ENCODE peak calls at places on chromosome 6, in ten cellular contexts. One of them, this sample, is unnamed.

GRCh38 chr6:106872044-106872443 is 102.5 kb downstream of the CD24 start:
- DNase-seq in sigmoid colon: no peak
- DNase-seq in esophagus squamous epithelium: no peak
- DNase-seq in hepatocyte: no peak
- DNase-seq in ovary: no peak
- DNase-seq in A673: no peak
- DNase-seq in cardiac muscle cell: no peak
- DNase-seq in body of pancreas: no peak
- DNase-seq in lower lobe of right lung: no peak
- DNase-seq in neuronal stem cell: no peak
- DNase-seq in this sample: no peak

GRCh38 chr6:144055121-144055931 is 40.0 kb downstream of the SF3B5 start:
- DNase-seq in cardiac muscle cell: no peak
- DNase-seq in sigmoid colon: no peak
- DNase-seq in esophagus squamous epithelium: no peak
- DNase-seq in neuronal stem cell: no peak
- DNase-seq in A673: no peak
- DNase-seq in hepatocyte: no peak
- DNase-seq in body of pancreas: no peak
- DNase-seq in lower lobe of right lung: no peak
- DNase-seq in ovary: no peak
- DNase-seq in this sample: no peak

GRCh38 chr6:83509416-83509815 is 2.9 kb upstream of the PRSS35 start:
- DNase-seq in body of pancreas: no peak
- DNase-seq in esophagus squamous epithelium: no peak
- DNase-seq in lower lobe of right lung: no peak
- DNase-seq in hepatocyte: no peak
- DNase-seq in cardiac muscle cell: no peak
- DNase-seq in sigmoid colon: no peak
- DNase-seq in A673: no peak
- DNase-seq in neuronal stem cell: no peak
- DNase-seq in ovary: no peak
- DNase-seq in this sample: no peak

GRCh38 chr6:116444092-116444491 is 17.1 kb upstream of the CALHM6 start:
- DNase-seq in esophagus squamous epithelium: no peak
- DNase-seq in sigmoid colon: no peak
- DNase-seq in neuronal stem cell: no peak
- DNase-seq in lower lobe of right lung: no peak
- DNase-seq in cardiac muscle cell: peak; percentile 14
- DNase-seq in A673: peak; percentile 48
- DNase-seq in ovary: no peak
- DNase-seq in hepatocyte: peak; percentile 37
- DNase-seq in body of pancreas: no peak
- DNase-seq in this sample: no peak

GRCh38 chr6:62623851-62624532 is 338.0 kb upstream of the KHDRBS2 start:
- DNase-seq in ovary: no peak
- DNase-seq in cardiac muscle cell: no peak
- DNase-seq in neuronal stem cell: no peak
- DNase-seq in esophagus squamous epithelium: no peak
- DNase-seq in lower lobe of right lung: no peak
- DNase-seq in sigmoid colon: no peak
- DNase-seq in body of pancreas: no peak
- DNase-seq in hepatocyte: peak; percentile 27
- DNase-seq in A673: no peak
- DNase-seq in this sample: no peak

GRCh38 chr6:43865947-43866346 is 95.9 kb downstream of the VEGFA start:
- DNase-seq in A673: peak; percentile 94
- DNase-seq in neuronal stem cell: no peak
- DNase-seq in hepatocyte: peak; percentile 32
- DNase-seq in ovary: no peak
- DNase-seq in esophagus squamous epithelium: no peak
- DNase-seq in sigmoid colon: no peak
- DNase-seq in cardiac muscle cell: no peak
- DNase-seq in lower lobe of right lung: peak; percentile 17
- DNase-seq in body of pancreas: no peak
- DNase-seq in this sample: no peak

GRCh38 chr6:157099912-157100593 is 223.3 kb downstream of the TMEM242 start:
- DNase-seq in neuronal stem cell: no peak
- DNase-seq in cardiac muscle cell: no peak
- DNase-seq in body of pancreas: peak; percentile 19
- DNase-seq in A673: peak; percentile 39
- DNase-seq in lower lobe of right lung: no peak
- DNase-seq in esophagus squamous epithelium: no peak
- DNase-seq in ovary: no peak
- DNase-seq in hepatocyte: no peak
- DNase-seq in sigmoid colon: no peak
- DNase-seq in this sample: no peak

GRCh38 chr6:29975561-29975907 is 33.2 kb downstream of the HLA-A start:
- DNase-seq in lower lobe of right lung: no peak
- DNase-seq in body of pancreas: no peak
- DNase-seq in neuronal stem cell: no peak
- DNase-seq in ovary: no peak
- DNase-seq in hepatocyte: no peak
- DNase-seq in esophagus squamous epithelium: no peak
- DNase-seq in sigmoid colon: no peak
- DNase-seq in A673: no peak
- DNase-seq in cardiac muscle cell: peak; percentile 3
- DNase-seq in this sample: no peak

GRCh38 chr6:25640871-25641270 is 11.1 kb upstream of the SCGN start:
- DNase-seq in neuronal stem cell: no peak
- DNase-seq in cardiac muscle cell: no peak
- DNase-seq in A673: no peak
- DNase-seq in sigmoid colon: no peak
- DNase-seq in body of pancreas: no peak
- DNase-seq in hepatocyte: no peak
- DNase-seq in esophagus squamous epithelium: no peak
- DNase-seq in lower lobe of right lung: no peak
- DNase-seq in ovary: no peak
- DNase-seq in this sample: no peak

GRCh38 chr6:25642667-25643328 is 9.2 kb upstream of the SCGN start:
- DNase-seq in sigmoid colon: no peak
- DNase-seq in cardiac muscle cell: no peak
- DNase-seq in body of pancreas: no peak
- DNase-seq in lower lobe of right lung: no peak
- DNase-seq in neuronal stem cell: no peak
- DNase-seq in ovary: no peak
- DNase-seq in A673: no peak
- DNase-seq in hepatocyte: no peak
- DNase-seq in esophagus squamous epithelium: no peak
- DNase-seq in this sample: no peak

GRCh38 chr6:25641377-25641776 is 10.6 kb upstream of the SCGN start:
- DNase-seq in esophagus squamous epithelium: no peak
- DNase-seq in A673: no peak
- DNase-seq in ovary: no peak
- DNase-seq in body of pancreas: no peak
- DNase-seq in lower lobe of right lung: no peak
- DNase-seq in hepatocyte: no peak
- DNase-seq in sigmoid colon: no peak
- DNase-seq in cardiac muscle cell: no peak
- DNase-seq in neuronal stem cell: no peak
- DNase-seq in this sample: no peak

GRCh38 chr6:25640446-25640845 is 11.6 kb upstream of the SCGN start:
- DNase-seq in neuronal stem cell: no peak
- DNase-seq in A673: no peak
- DNase-seq in hepatocyte: no peak
- DNase-seq in sigmoid colon: no peak
- DNase-seq in body of pancreas: no peak
- DNase-seq in lower lobe of right lung: no peak
- DNase-seq in cardiac muscle cell: no peak
- DNase-seq in ovary: no peak
- DNase-seq in esophagus squamous epithelium: no peak
- DNase-seq in this sample: no peak

GRCh38 chr6:25641940-25642666 is 9.9 kb upstream of the SCGN start:
- DNase-seq in ovary: no peak
- DNase-seq in cardiac muscle cell: no peak
- DNase-seq in neuronal stem cell: no peak
- DNase-seq in body of pancreas: no peak
- DNase-seq in esophagus squamous epithelium: no peak
- DNase-seq in hepatocyte: no peak
- DNase-seq in lower lobe of right lung: no peak
- DNase-seq in A673: no peak
- DNase-seq in sigmoid colon: no peak
- DNase-seq in this sample: no peak
- H3K27ac ChIP-seq in ovary: no peak overlapping the region
- H3K27ac ChIP-seq in cardiac muscle cell: no peak overlapping the region
- H3K27ac ChIP-seq in neuronal stem cell: no peak overlapping the region
- H3K27ac ChIP-seq in body of pancreas: peak overlapping the region; percentile 49
- H3K27ac ChIP-seq in esophagus squamous epithelium: no peak overlapping the region
- H3K27ac ChIP-seq in hepatocyte: peak overlapping the region; percentile 69
- H3K27ac ChIP-seq in lower lobe of right lung: no peak overlapping the region
- H3K27ac ChIP-seq in A673: no peak overlapping the region
- H3K27ac ChIP-seq in sigmoid colon: no peak overlapping the region
- H3K27ac ChIP-seq in this sample: no peak overlapping the region

GRCh38 chr6:161088676-161089328 is 97.2 kb downstream of the MAP3K4 start:
- DNase-seq in neuronal stem cell: no peak
- DNase-seq in body of pancreas: no peak
- DNase-seq in cardiac muscle cell: peak; percentile 51
- DNase-seq in ovary: no peak
- DNase-seq in esophagus squamous epithelium: no peak
- DNase-seq in sigmoid colon: no peak
- DNase-seq in A673: peak; percentile 9
- DNase-seq in hepatocyte: peak; percentile 8
- DNase-seq in lower lobe of right lung: no peak
- DNase-seq in this sample: no peak

GRCh38 chr6:161095916-161096315 is 104.3 kb downstream of the MAP3K4 start:
- DNase-seq in hepatocyte: no peak
- DNase-seq in sigmoid colon: no peak
- DNase-seq in esophagus squamous epithelium: no peak
- DNase-seq in A673: no peak
- DNase-seq in neuronal stem cell: no peak
- DNase-seq in body of pancreas: no peak
- DNase-seq in lower lobe of right lung: no peak
- DNase-seq in cardiac muscle cell: no peak
- DNase-seq in ovary: no peak
- DNase-seq in this sample: no peak

GRCh38 chr6:161094904-161095440 is 103.4 kb downstream of the MAP3K4 start:
- DNase-seq in A673: peak; percentile 27
- DNase-seq in ovary: no peak
- DNase-seq in cardiac muscle cell: no peak
- DNase-seq in sigmoid colon: no peak
- DNase-seq in esophagus squamous epithelium: no peak
- DNase-seq in neuronal stem cell: no peak
- DNase-seq in body of pancreas: no peak
- DNase-seq in hepatocyte: no peak
- DNase-seq in lower lobe of right lung: no peak
- DNase-seq in this sample: no peak

GRCh38 chr6:161091972-161092701 is 100.6 kb downstream of the MAP3K4 start:
- DNase-seq in A673: no peak
- DNase-seq in esophagus squamous epithelium: no peak
- DNase-seq in cardiac muscle cell: no peak
- DNase-seq in hepatocyte: no peak
- DNase-seq in sigmoid colon: no peak
- DNase-seq in lower lobe of right lung: no peak
- DNase-seq in body of pancreas: no peak
- DNase-seq in neuronal stem cell: no peak
- DNase-seq in ovary: no peak
- DNase-seq in this sample: no peak

DNA sequence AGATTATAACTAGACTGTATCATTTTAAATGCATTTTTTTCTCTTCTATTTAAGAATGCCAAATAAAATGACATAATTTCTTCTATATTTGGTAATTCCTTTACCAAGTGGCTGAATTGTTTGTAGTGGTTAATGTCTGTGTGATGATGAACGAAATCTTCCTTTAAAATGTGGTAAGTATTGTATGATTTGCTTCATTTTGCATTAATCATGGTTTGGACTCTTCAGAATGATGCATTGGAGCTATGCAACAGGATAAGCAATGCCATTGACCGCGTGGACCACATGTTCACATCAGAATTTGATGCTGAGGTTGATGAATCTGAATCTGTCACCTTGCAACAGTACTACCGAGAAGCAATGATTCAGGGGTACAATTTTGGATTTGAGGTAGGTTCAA is 99.6 kb downstream of the MAP3K4 start:
- DNase-seq in sigmoid colon: no peak
- DNase-seq in esophagus squamous epithelium: no peak
- DNase-seq in ovary: no peak
- DNase-seq in body of pancreas: no peak
- DNase-seq in hepatocyte: no peak
- DNase-seq in neuronal stem cell: no peak
- DNase-seq in lower lobe of right lung: no peak
- DNase-seq in cardiac muscle cell: no peak
- DNase-seq in A673: no peak
- DNase-seq in this sample: no peak
- H3K36me3 ChIP-seq in sigmoid colon: peaks cover 92% of the 10 kb centered on the region
- H3K36me3 ChIP-seq in esophagus squamous epithelium: peaks cover 5% of the 10 kb centered on the region
- H3K36me3 ChIP-seq in ovary: no peaks in the 10 kb centered on the region
- H3K36me3 ChIP-seq in body of pancreas: peaks cover 25% of the 10 kb centered on the region
- H3K36me3 ChIP-seq in hepatocyte: no peaks in the 10 kb centered on the region
- H3K36me3 ChIP-seq in neuronal stem cell: peaks cover 23% of the 10 kb centered on the region
- H3K36me3 ChIP-seq in lower lobe of right lung: peaks cover 88% of the 10 kb centered on the region
- H3K36me3 ChIP-seq in cardiac muscle cell: peaks cover 56% of the 10 kb centered on the region
- H3K36me3 ChIP-seq in A673: peaks cover 45% of the 10 kb centered on the region
- H3K36me3 ChIP-seq in this sample: peaks cover 93% of the 10 kb centered on the region

DNA sequence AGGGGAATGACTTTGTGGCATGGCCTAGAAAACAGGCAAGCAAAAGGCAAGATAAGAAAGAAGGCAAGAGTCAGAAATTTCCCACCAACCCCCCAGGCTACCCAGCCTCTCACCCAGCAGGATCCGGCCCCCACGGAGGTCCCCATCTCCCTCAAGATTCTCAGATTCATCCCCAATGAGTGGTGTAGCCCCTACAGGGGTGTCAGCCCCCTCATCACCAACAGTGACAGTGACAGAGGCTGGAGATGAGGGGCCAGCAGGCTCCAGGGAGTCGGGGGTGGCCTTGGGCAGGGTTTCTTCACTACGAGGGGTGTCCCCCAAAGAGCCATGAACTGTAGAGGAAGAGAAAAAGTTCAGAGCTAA is 1.0 kb downstream of the EHMT2 start:
- DNase-seq in hepatocyte: no peak
- DNase-seq in body of pancreas: no peak
- DNase-seq in ovary: no peak
- DNase-seq in A673: no peak
- DNase-seq in sigmoid colon: no peak
- DNase-seq in lower lobe of right lung: no peak
- DNase-seq in cardiac muscle cell: no peak
- DNase-seq in neuronal stem cell: no peak
- DNase-seq in esophagus squamous epithelium: no peak
- DNase-seq in this sample: no peak
- H3K27ac ChIP-seq in hepatocyte: peak overlapping the region; percentile 73
- H3K27ac ChIP-seq in body of pancreas: peak overlapping the region; percentile 80
- H3K27ac ChIP-seq in ovary: peak overlapping the region; percentile 53
- H3K27ac ChIP-seq in A673: peak overlapping the region; percentile 82
- H3K27ac ChIP-seq in sigmoid colon: peak overlapping the region; percentile 91
- H3K27ac ChIP-seq in lower lobe of right lung: peak overlapping the region; percentile 84
- H3K27ac ChIP-seq in cardiac muscle cell: peak overlapping the region; percentile 45
- H3K27ac ChIP-seq in neuronal stem cell: peak overlapping the region; percentile 46
- H3K27ac ChIP-seq in esophagus squamous epithelium: peak overlapping the region; percentile 98
- H3K27ac ChIP-seq in this sample: peak overlapping the region; percentile 92

GRCh38 chr6:111714403-111715270 is 109.0 kb upstream of the TRAF3IP2 start:
- DNase-seq in cardiac muscle cell: no peak
- DNase-seq in lower lobe of right lung: no peak
- DNase-seq in body of pancreas: no peak
- DNase-seq in ovary: no peak
- DNase-seq in neuronal stem cell: no peak
- DNase-seq in esophagus squamous epithelium: no peak
- DNase-seq in sigmoid colon: no peak
- DNase-seq in A673: no peak
- DNase-seq in hepatocyte: no peak
- DNase-seq in this sample: no peak

GRCh38 chr6:111712398-111712797 is 106.7 kb upstream of the TRAF3IP2 start:
- DNase-seq in hepatocyte: peak; percentile 46
- DNase-seq in ovary: peak; percentile 51
- DNase-seq in sigmoid colon: no peak
- DNase-seq in A673: no peak
- DNase-seq in neuronal stem cell: no peak
- DNase-seq in body of pancreas: no peak
- DNase-seq in esophagus squamous epithelium: no peak
- DNase-seq in lower lobe of right lung: no peak
- DNase-seq in cardiac muscle cell: peak; percentile 47
- DNase-seq in this sample: no peak

GRCh38 chr6:111711989-111712388 is 106.3 kb upstream of the TRAF3IP2 start:
- DNase-seq in body of pancreas: no peak
- DNase-seq in A673: no peak
- DNase-seq in sigmoid colon: no peak
- DNase-seq in cardiac muscle cell: no peak
- DNase-seq in lower lobe of right lung: no peak
- DNase-seq in ovary: no peak
- DNase-seq in esophagus squamous epithelium: no peak
- DNase-seq in hepatocyte: no peak
- DNase-seq in neuronal stem cell: no peak
- DNase-seq in this sample: no peak

GRCh38 chr6:111713811-111714210 is 108.1 kb upstream of the TRAF3IP2 start:
- DNase-seq in lower lobe of right lung: no peak
- DNase-seq in body of pancreas: no peak
- DNase-seq in sigmoid colon: no peak
- DNase-seq in A673: no peak
- DNase-seq in esophagus squamous epithelium: no peak
- DNase-seq in neuronal stem cell: no peak
- DNase-seq in ovary: no peak
- DNase-seq in hepatocyte: no peak
- DNase-seq in cardiac muscle cell: no peak
- DNase-seq in this sample: no peak

GRCh38 chr6:111713196-111713705 is 107.6 kb upstream of the TRAF3IP2 start:
- DNase-seq in cardiac muscle cell: no peak
- DNase-seq in A673: no peak
- DNase-seq in neuronal stem cell: no peak
- DNase-seq in sigmoid colon: no peak
- DNase-seq in body of pancreas: no peak
- DNase-seq in esophagus squamous epithelium: no peak
- DNase-seq in hepatocyte: no peak
- DNase-seq in ovary: no peak
- DNase-seq in lower lobe of right lung: no peak
- DNase-seq in this sample: no peak
- H3K36me3 ChIP-seq in cardiac muscle cell: no peaks in the 10 kb centered on the region
- H3K36me3 ChIP-seq in A673: no peaks in the 10 kb centered on the region
- H3K36me3 ChIP-seq in neuronal stem cell: peaks cover 16% of the 10 kb centered on the region
- H3K36me3 ChIP-seq in sigmoid colon: no peaks in the 10 kb centered on the region
- H3K36me3 ChIP-seq in body of pancreas: no peaks in the 10 kb centered on the region
- H3K36me3 ChIP-seq in esophagus squamous epithelium: no peaks in the 10 kb centered on the region
- H3K36me3 ChIP-seq in hepatocyte: no peaks in the 10 kb centered on the region
- H3K36me3 ChIP-seq in ovary: no peaks in the 10 kb centered on the region
- H3K36me3 ChIP-seq in lower lobe of right lung: peaks cover 33% of the 10 kb centered on the region
- H3K36me3 ChIP-seq in this sample: peaks cover 22% of the 10 kb centered on the region

This sample was measured in left ventricle myocardium inferior.